ENCODE peak calls at places on chromosomes 7 and 10, in seven cellular contexts. N is NCI-H2171; P is GM19239; L is activated CD8-positive, alpha-beta memory T cell treated with anti-CD3 and anti-CD28 coated beads, Interleukin-2, amount 10 ng/mL, durations not matched to agents 7 days and 5 days; S is stimulated activated CD4-positive, alpha-beta T cell treated with anti-CD3 and anti-CD28 coated beads, Interleukin-2, amount 100 ng/mL, for 48 hours; F is left cardiac atrium; B is fibroblast of villous mesenchyme. G is an unnamed sample.

GRCh38 chr10:62934258-62934657 is 118.1 kb upstream of the EGR2 start:
- DNase-seq in N (no peak), P (no peak), L (no peak), S (no peak), F (no peak), B (no peak), G (no peak)

GRCh38 chr10:59557642-59558041 is 152.0 kb downstream of the SLC16A9 start:
- DNase-seq in N (no peak), P (no peak), L (no peak), S (no peak), F (no peak), B (no peak), G (no peak)

GRCh38 chr10:22997102-22997501 is 69.2 kb downstream of the ARMC3 start:
- DNase-seq in N (no peak), P (no peak), L (no peak), S (no peak), F (no peak), B (peak; percentile 33), G (no peak)

GRCh38 chr7:82617156-82617555 is 173.6 kb upstream of the CACNA2D1 start:
- DNase-seq in N (no peak), P (no peak), L (no peak), S (no peak), F (no peak), B (no peak), G (no peak)

GRCh38 chr7:79281406-79281805 is 172.1 kb downstream of the MAGI2 start:
- DNase-seq in N (no peak), P (no peak), L (no peak), S (no peak), F (no peak), B (peak; percentile 30), G (no peak)

GRCh38 chr7:103859699-103860098 is 129.8 kb downstream of the RELN start:
- DNase-seq in N (no peak), P (no peak), L (no peak), S (no peak), F (no peak), B (peak; percentile 6), G (no peak)

GRCh38 chr10:13993169-13993568 is 337.6 kb downstream of the FRMD4A start:
- DNase-seq in N (no peak), P (no peak), L (no peak), S (no peak), F (peak; percentile 65), B (peak; percentile 93), G (no peak)

GRCh38 chr10:88385601-88386203 is 197.4 kb downstream of the RNLS start:
- DNase-seq in N (no peak), P (no peak), L (peak; percentile 89), S (peak; percentile 27), F (no peak), B (peak; percentile 32), G (no peak)

GRCh38 chr10:20314431-20314830 is 498.2 kb downstream of the PLXDC2 start:
- DNase-seq in N (no peak), P (no peak), L (no peak), S (no peak), F (no peak), B (no peak), G (no peak)

GRCh38 chr10:22637491-22637890 is 76.9 kb downstream of the PIP4K2A start:
- DNase-seq in N (no peak), P (no peak), L (no peak), S (no peak), F (no peak), B (no peak), G (no peak)

GRCh38 chr10:43056568-43057011 is 20.3 kb upstream of the RET start:
- DNase-seq in N (no peak), P (no peak), L (no peak), S (no peak), F (no peak), B (no peak), G (no peak)

GRCh38 chr7:157658851-157659412 is 322.1 kb downstream of the DNAJB6 start:
- DNase-seq in N (no peak), P (no peak), L (peak; percentile 28), S (no peak), F (no peak), B (no peak), G (no peak)

GRCh38 chr10:21972584-21972983 is 30.9 kb downstream of the DNAJC1 start:
- DNase-seq in N (no peak), P (no peak), L (no peak), S (no peak), F (no peak), B (no peak), G (no peak)

GRCh38 chr7:74684473-74684872 is 27.0 kb downstream of the GTF2I start:
- DNase-seq in N (no peak), P (no peak), L (no peak), S (no peak), F (no peak), B (no peak), G (no peak)

GRCh38 chr10:72320676-72321247 is 34.0 kb downstream of the DNAJB12 start:
- DNase-seq in N (peak; percentile 95), P (peak; percentile 91), L (peak; percentile 79), S (peak; percentile 68), F (peak; percentile 79), B (peak; percentile 100), G (no peak)